ENCODE peak calls at places on chromosomes 4 and X, in nine cellular contexts. One of them, this sample, is unnamed.

GRCh38 chr4:83356899-83357661 is 22.4 kb upstream of the HPSE start:
- DNase-seq in HepG2: peak; percentile 76
- DNase-seq in GM12878: no peak
- DNase-seq in suprapubic skin: no peak
- DNase-seq in transverse colon: no peak
- DNase-seq in stomach: no peak
- DNase-seq in H1: no peak
- DNase-seq in SK-N-SH: no peak
- DNase-seq in upper lobe of left lung: no peak
- DNase-seq in this sample: no peak

GRCh38 chrX:63713510-63713909 is 71.5 kb downstream of the ARHGEF9 start:
- DNase-seq in HepG2: no peak
- DNase-seq in SK-N-SH: no peak
- DNase-seq in suprapubic skin: no peak
- DNase-seq in H1: no peak
- DNase-seq in upper lobe of left lung: no peak
- DNase-seq in stomach: no peak
- DNase-seq in GM12878: no peak
- DNase-seq in transverse colon: no peak
- DNase-seq in this sample: no peak

GRCh38 chr4:72286185-72286584 is 254.4 kb downstream of the NPFFR2 start:
- DNase-seq in suprapubic skin: no peak
- DNase-seq in SK-N-SH: peak; percentile 1
- DNase-seq in HepG2: no peak
- DNase-seq in stomach: no peak
- DNase-seq in upper lobe of left lung: no peak
- DNase-seq in transverse colon: no peak
- DNase-seq in GM12878: no peak
- DNase-seq in H1: no peak
- DNase-seq in this sample: no peak

GRCh38 chr4:5968246-5968645 is 50.0 kb downstream of the C4orf50 start:
- DNase-seq in upper lobe of left lung: no peak
- DNase-seq in HepG2: no peak
- DNase-seq in GM12878: no peak
- DNase-seq in suprapubic skin: peak; percentile 48
- DNase-seq in transverse colon: no peak
- DNase-seq in stomach: peak; percentile 7
- DNase-seq in SK-N-SH: no peak
- DNase-seq in H1: no peak
- DNase-seq in this sample: no peak

GRCh38 chrX:28787206-28787605 is 200.0 kb downstream of the IL1RAPL1 start:
- DNase-seq in upper lobe of left lung: no peak
- DNase-seq in SK-N-SH: no peak
- DNase-seq in stomach: no peak
- DNase-seq in HepG2: no peak
- DNase-seq in H1: no peak
- DNase-seq in transverse colon: no peak
- DNase-seq in suprapubic skin: no peak
- DNase-seq in GM12878: no peak
- DNase-seq in this sample: no peak

GRCh38 chr4:185005209-185005819 is 13.0 kb upstream of the HELT start:
- DNase-seq in suprapubic skin: peak; percentile 89
- DNase-seq in transverse colon: peak; percentile 85
- DNase-seq in SK-N-SH: peak; percentile 89
- DNase-seq in HepG2: peak; percentile 52
- DNase-seq in GM12878: peak; percentile 8
- DNase-seq in stomach: peak; percentile 92
- DNase-seq in upper lobe of left lung: peak; percentile 58
- DNase-seq in H1: no peak
- DNase-seq in this sample: peak; percentile 86

GRCh38 chr4:154367659-154368058 is 123.9 kb downstream of the DCHS2 start:
- DNase-seq in transverse colon: no peak
- DNase-seq in H1: no peak
- DNase-seq in SK-N-SH: no peak
- DNase-seq in upper lobe of left lung: no peak
- DNase-seq in stomach: no peak
- DNase-seq in HepG2: no peak
- DNase-seq in suprapubic skin: no peak
- DNase-seq in GM12878: no peak
- DNase-seq in this sample: no peak

GRCh38 chr4:150582101-150582565 is at the start of gene MAB21L2:
- DNase-seq in HepG2: no peak
- DNase-seq in H1: no peak
- DNase-seq in SK-N-SH: peak; percentile 27
- DNase-seq in transverse colon: no peak
- DNase-seq in suprapubic skin: no peak
- DNase-seq in upper lobe of left lung: no peak
- DNase-seq in GM12878: no peak
- DNase-seq in stomach: no peak
- DNase-seq in this sample: peak; percentile 68

GRCh38 chrX:141989802-141990201 is 86.1 kb downstream of the MAGEC1 start:
- DNase-seq in GM12878: no peak
- DNase-seq in stomach: no peak
- DNase-seq in suprapubic skin: no peak
- DNase-seq in HepG2: no peak
- DNase-seq in SK-N-SH: no peak
- DNase-seq in H1: no peak
- DNase-seq in transverse colon: no peak
- DNase-seq in upper lobe of left lung: no peak
- DNase-seq in this sample: no peak

GRCh38 chr4:26130173-26130572 is 190.6 kb upstream of the RBPJ start:
- DNase-seq in GM12878: peak; percentile 90
- DNase-seq in upper lobe of left lung: no peak
- DNase-seq in HepG2: no peak
- DNase-seq in H1: no peak
- DNase-seq in transverse colon: no peak
- DNase-seq in SK-N-SH: no peak
- DNase-seq in stomach: no peak
- DNase-seq in suprapubic skin: no peak
- DNase-seq in this sample: no peak

GRCh38 chrX:30777575-30777974 is 111.5 kb downstream of the TAB3 start:
- DNase-seq in stomach: no peak
- DNase-seq in suprapubic skin: no peak
- DNase-seq in SK-N-SH: no peak
- DNase-seq in upper lobe of left lung: no peak
- DNase-seq in GM12878: no peak
- DNase-seq in H1: no peak
- DNase-seq in HepG2: no peak
- DNase-seq in transverse colon: no peak
- DNase-seq in this sample: no peak

DNA sequence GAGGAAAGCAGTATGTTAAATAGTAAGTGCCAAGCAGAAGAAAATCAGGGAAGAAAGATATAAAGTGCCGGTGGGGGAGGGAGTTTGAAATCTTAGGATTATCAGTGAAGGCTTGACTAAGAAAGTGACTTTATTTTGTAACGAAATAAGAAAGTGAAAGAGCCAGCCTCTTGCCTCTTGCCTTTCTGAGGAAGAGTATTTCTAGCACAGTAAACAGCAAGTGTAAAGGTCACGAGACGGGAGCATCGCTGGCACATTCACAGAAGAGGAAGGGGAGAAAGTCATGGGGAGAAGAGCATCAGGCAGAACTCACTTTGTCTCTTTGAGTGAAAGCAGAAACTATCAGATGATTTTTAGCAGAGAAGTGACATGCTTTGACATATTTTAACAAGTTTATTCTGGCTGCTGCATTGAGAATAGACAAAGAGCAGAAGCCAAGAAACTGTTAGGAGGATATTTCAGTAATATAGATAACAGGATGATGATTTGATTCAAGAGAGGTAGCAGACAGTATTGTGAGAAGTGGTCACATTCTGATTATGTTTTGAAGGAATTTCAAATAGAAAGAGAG is 313.8 kb downstream of the CAMK2D start:
- DNase-seq in GM12878: no peak
- DNase-seq in suprapubic skin: no peak
- DNase-seq in SK-N-SH: no peak
- DNase-seq in transverse colon: no peak
- DNase-seq in H1: no peak
- DNase-seq in stomach: no peak
- DNase-seq in upper lobe of left lung: no peak
- DNase-seq in HepG2: no peak
- DNase-seq in this sample: no peak
- TF ChIP-seq POLR2AphosphoS5 in GM12878: no peak
- TF ChIP-seq POLR2AphosphoS5 in suprapubic skin: no peak
- TF ChIP-seq POLR2AphosphoS5 in SK-N-SH: no peak
- TF ChIP-seq POLR2AphosphoS5 in transverse colon: peak; percentile 61
- TF ChIP-seq POLR2AphosphoS5 in H1: no peak
- TF ChIP-seq POLR2AphosphoS5 in stomach: no peak
- TF ChIP-seq POLR2AphosphoS5 in upper lobe of left lung: no peak
- TF ChIP-seq POLR2AphosphoS5 in HepG2: no peak
- TF ChIP-seq POLR2AphosphoS5 in this sample: peak; percentile 65

DNA sequence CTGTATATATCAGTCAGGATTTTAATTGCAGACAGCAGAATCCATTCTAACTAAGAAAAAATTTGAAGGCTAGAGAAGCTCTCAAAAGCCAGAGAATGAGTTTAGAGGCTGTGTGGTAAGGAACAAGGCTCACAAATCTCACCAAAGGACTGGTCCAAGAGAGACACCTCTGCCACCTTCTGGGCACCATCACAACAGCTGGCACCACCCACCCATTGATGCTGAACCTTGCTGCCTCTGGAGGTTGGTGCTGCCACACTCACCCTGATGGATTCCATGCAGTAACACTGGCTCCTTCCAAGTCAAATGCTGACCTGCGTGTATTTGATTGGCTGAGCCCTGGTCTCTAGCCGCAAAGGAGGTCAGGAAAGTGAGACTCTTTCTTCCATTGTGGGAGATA is 100.8 kb downstream of the BEND2 start:
- DNase-seq in suprapubic skin: no peak
- DNase-seq in upper lobe of left lung: no peak
- DNase-seq in H1: no peak
- DNase-seq in HepG2: no peak
- DNase-seq in stomach: no peak
- DNase-seq in GM12878: no peak
- DNase-seq in transverse colon: no peak
- DNase-seq in SK-N-SH: no peak
- DNase-seq in this sample: no peak
- TF ChIP-seq EP300 in suprapubic skin: no peak
- TF ChIP-seq EP300 in upper lobe of left lung: no peak
- TF ChIP-seq EP300 in H1: no peak
- TF ChIP-seq EP300 in HepG2: no peak
- TF ChIP-seq EP300 in stomach: no peak
- TF ChIP-seq EP300 in GM12878: no peak
- TF ChIP-seq EP300 in transverse colon: no peak
- TF ChIP-seq EP300 in SK-N-SH: no peak
- TF ChIP-seq EP300 in this sample: no peak

DNA sequence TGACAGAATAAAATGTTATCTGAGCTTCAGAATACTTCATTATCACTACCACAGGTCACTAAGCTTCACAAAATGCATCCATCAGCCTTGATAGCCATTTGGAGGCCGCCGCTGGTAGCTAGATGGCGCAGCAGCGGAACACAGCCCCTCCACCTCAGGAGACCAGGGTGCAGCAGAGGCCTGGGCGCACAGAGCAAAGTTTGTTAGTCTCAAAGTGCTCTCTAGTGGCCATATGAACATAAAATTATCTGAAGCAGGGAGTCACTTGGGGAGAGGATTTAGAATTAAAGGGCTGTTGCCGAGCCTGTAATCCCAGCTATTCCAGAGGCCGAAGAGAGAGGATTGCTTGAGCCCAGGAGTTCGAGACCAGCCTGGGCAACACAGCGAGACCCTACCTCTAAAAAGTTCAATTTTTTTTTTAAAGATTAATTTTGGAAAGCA is 8.1 kb upstream of the DCTD start:
- DNase-seq in stomach: peak; percentile 83
- DNase-seq in HepG2: peak; percentile 89
- DNase-seq in upper lobe of left lung: peak; percentile 50
- DNase-seq in GM12878: peak; percentile 47
- DNase-seq in suprapubic skin: no peak
- DNase-seq in transverse colon: peak; percentile 77
- DNase-seq in H1: peak; percentile 78
- DNase-seq in SK-N-SH: peak; percentile 79
- DNase-seq in this sample: no peak
- TF ChIP-seq POLR2AphosphoS5 in stomach: no peak
- TF ChIP-seq POLR2AphosphoS5 in HepG2: no peak
- TF ChIP-seq POLR2AphosphoS5 in upper lobe of left lung: no peak
- TF ChIP-seq POLR2AphosphoS5 in GM12878: no peak
- TF ChIP-seq POLR2AphosphoS5 in suprapubic skin: no peak
- TF ChIP-seq POLR2AphosphoS5 in transverse colon: no peak
- TF ChIP-seq POLR2AphosphoS5 in H1: no peak
- TF ChIP-seq POLR2AphosphoS5 in SK-N-SH: no peak
- TF ChIP-seq POLR2AphosphoS5 in this sample: no peak

GRCh38 chr4:113644398-113644797 is 117.1 kb downstream of the CAMK2D start:
- DNase-seq in GM12878: no peak
- DNase-seq in transverse colon: no peak
- DNase-seq in HepG2: no peak
- DNase-seq in SK-N-SH: no peak
- DNase-seq in H1: no peak
- DNase-seq in upper lobe of left lung: no peak
- DNase-seq in stomach: no peak
- DNase-seq in suprapubic skin: no peak
- DNase-seq in this sample: no peak

GRCh38 chr4:113643505-113643904 is 118.0 kb downstream of the CAMK2D start:
- DNase-seq in transverse colon: no peak
- DNase-seq in stomach: no peak
- DNase-seq in upper lobe of left lung: no peak
- DNase-seq in SK-N-SH: no peak
- DNase-seq in H1: no peak
- DNase-seq in GM12878: no peak
- DNase-seq in suprapubic skin: no peak
- DNase-seq in HepG2: no peak
- DNase-seq in this sample: no peak

GRCh38 chr4:113645288-113645687 is 116.2 kb downstream of the CAMK2D start:
- DNase-seq in GM12878: no peak
- DNase-seq in suprapubic skin: no peak
- DNase-seq in SK-N-SH: no peak
- DNase-seq in transverse colon: no peak
- DNase-seq in HepG2: no peak
- DNase-seq in stomach: no peak
- DNase-seq in H1: no peak
- DNase-seq in upper lobe of left lung: no peak
- DNase-seq in this sample: no peak

GRCh38 chr4:113646456-113646809 is 115.1 kb downstream of the CAMK2D start:
- DNase-seq in SK-N-SH: no peak
- DNase-seq in stomach: no peak
- DNase-seq in suprapubic skin: no peak
- DNase-seq in upper lobe of left lung: no peak
- DNase-seq in H1: peak; percentile 46
- DNase-seq in GM12878: no peak
- DNase-seq in HepG2: no peak
- DNase-seq in transverse colon: peak; percentile 63
- DNase-seq in this sample: no peak

DNA sequence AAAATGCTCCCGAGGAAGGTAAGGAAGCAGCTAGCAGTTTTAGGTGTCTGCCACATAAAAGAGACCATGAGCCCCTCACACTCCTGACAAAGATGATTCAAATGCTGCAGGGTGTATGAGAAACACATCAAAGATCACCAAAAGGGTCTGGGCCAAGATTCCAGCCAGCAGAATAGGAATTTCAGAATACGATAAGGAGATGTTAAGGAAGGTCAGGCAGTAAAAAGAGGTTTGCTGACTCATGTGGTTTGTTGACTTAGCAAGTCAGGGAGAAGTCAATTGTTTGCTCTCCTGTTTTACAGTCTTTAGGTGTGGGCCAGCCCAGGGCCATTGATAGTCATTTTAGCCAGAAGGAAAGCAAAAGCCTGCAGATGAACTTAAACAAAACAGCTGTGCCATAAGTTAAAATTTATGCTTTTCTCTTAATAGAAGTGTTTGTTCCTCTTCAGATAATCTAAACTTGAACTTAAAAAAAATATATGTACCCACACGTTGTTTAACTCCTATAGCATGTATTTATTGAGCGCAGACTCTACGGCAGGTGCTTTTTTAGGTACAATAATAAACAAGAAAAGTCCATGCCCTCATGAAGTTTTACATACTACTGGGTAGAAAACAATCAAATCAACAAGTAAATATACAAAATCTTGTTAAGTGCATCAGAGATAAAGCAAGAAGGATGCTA is 115.6 kb downstream of the CAMK2D start:
- DNase-seq in suprapubic skin: no peak
- DNase-seq in transverse colon: peak; percentile 61
- DNase-seq in SK-N-SH: no peak
- DNase-seq in stomach: peak; percentile 63
- DNase-seq in GM12878: no peak
- DNase-seq in upper lobe of left lung: no peak
- DNase-seq in HepG2: peak; percentile 81
- DNase-seq in H1: peak; percentile 17
- DNase-seq in this sample: no peak
- TF ChIP-seq EP300 in suprapubic skin: no peak
- TF ChIP-seq EP300 in transverse colon: peak; percentile 17
- TF ChIP-seq EP300 in SK-N-SH: no peak
- TF ChIP-seq EP300 in stomach: no peak
- TF ChIP-seq EP300 in GM12878: no peak
- TF ChIP-seq EP300 in upper lobe of left lung: no peak
- TF ChIP-seq EP300 in HepG2: no peak
- TF ChIP-seq EP300 in H1: no peak
- TF ChIP-seq EP300 in this sample: no peak